ENCODE peak calls at places on chromosomes 5 and 9, in four cellular contexts. L is left ventricle myocardium inferior; T is naive thymus-derived CD4-positive, alpha-beta T cell; M is OCI-LY7. E is an unnamed sample.

GRCh38 chr5:6886866-6887265 is 173.6 kb downstream of the TENT4A start:
- DNase-seq in T (no peak), M (no peak), L (no peak), E (no peak)

GRCh38 chr9:138020795-138021182 is 143.2 kb downstream of the CACNA1B start:
- DNase-seq in L (no peak), M (no peak), T (no peak), E (no peak)

GRCh38 chr9:693460-694390 is 147.8 kb upstream of the DMRT1 start:
- DNase-seq in T (no peak), L (peak), M (no peak), E (no peak)

GRCh38 chr5:168624850-168625357 is 45.7 kb upstream of the PANK3 start:
- DNase-seq in L (no peak), T (no peak), M (no peak), E (no peak)

GRCh38 chr5:55672477-55672911 is 39.6 kb downstream of the SLC38A9 start:
- DNase-seq in T (no peak), M (no peak), L (no peak), E (no peak)

GRCh38 chr5:44387911-44388310 is 1.3 kb downstream of the FGF10 start:
- DNase-seq in L (no peak), M (no peak), T (no peak), E (no peak)

GRCh38 chr5:7747728-7748127 is 103.2 kb downstream of the CFAP90 start:
- DNase-seq in T (no peak), M (no peak), L (no peak), E (no peak)

GRCh38 chr9:27333241-27334052 is 36.5 kb upstream of the EQTN start:
- DNase-seq in M (peak), T (no peak), L (peak), E (peak)

GRCh38 chr5:177128551-177128976 is 5.0 kb upstream of the NSD1 start:
- DNase-seq in M (no peak), L (no peak), T (no peak), E (no peak)

GRCh38 chr9:88993327-88993726 is 2.1 kb downstream of the S1PR3 start:
- DNase-seq in L (no peak), T (no peak), M (no peak), E (no peak)

GRCh38 chr5:93582677-93583524 is at the start of gene NR2F1:
- DNase-seq in M (no peak), T (no peak), L (no peak), E (no peak)

GRCh38 chr5:142342128-142342981 is 17.5 kb upstream of the SPRY4 start:
- DNase-seq in M (no peak), L (no peak), T (no peak), E (no peak)

GRCh38 chr9:16265671-16266070 is 604.8 kb downstream of the BNC2 start:
- DNase-seq in T (no peak), L (no peak), M (no peak), E (no peak)

GRCh38 chr5:80799573-80799972 is 144.8 kb upstream of the DHFR start:
- DNase-seq in T (no peak), L (no peak), M (no peak), E (no peak)

GRCh38 chr9:34986541-34987047 is 3.0 kb upstream of the DNAJB5 start:
- DNase-seq in M (peak), T (peak), L (peak), E (no peak)

GRCh38 chr5:115450741-115451140 is 93.8 kb downstream of the FEM1C start:
- DNase-seq in L (no peak), T (no peak), M (no peak), E (no peak)

GRCh38 chr5:159218595-159219023 is 9.3 kb upstream of the RNF145 start:
- DNase-seq in L (no peak), M (no peak), T (no peak), E (no peak)

GRCh38 chr5:11044581-11044980 is 283.5 kb upstream of the DAP start:
- DNase-seq in L (no peak), M (no peak), T (no peak), E (no peak)

GRCh38 chr9:128553695-128554094 is 1.3 kb downstream of the SPTAN1 start:
- DNase-seq in L (no peak), M (peak), T (no peak), E (no peak)

GRCh38 chr9:23220957-23221356 is 605.1 kb downstream of the ELAVL2 start:
- DNase-seq in L (no peak), M (no peak), T (no peak), E (no peak)

GRCh38 chr5:160665460-160665859 is 186.6 kb downstream of the ATP10B start:
- DNase-seq in T (no peak), L (no peak), M (no peak), E (no peak)

GRCh38 chr5:472656-473343 is 29.8 kb downstream of the EXOC3 start:
- DNase-seq in L (peak), M (peak), T (peak), E (peak)

GRCh38 chr9:124800306-124801259 is 23.6 kb downstream of the OLFML2A start:
- DNase-seq in L (peak), M (no peak), T (no peak), E (no peak)

GRCh38 chr9:132878695-132879064 is at the start of gene SPACA9:
- DNase-seq in L (peak), M (peak), T (peak), E (no peak)

GRCh38 chr9:132880311-132880661 is 1.6 kb downstream of the SPACA9 start:
- DNase-seq in L (no peak), M (no peak), T (no peak), E (no peak)

GRCh38 chr9:132877818-132878694 is at the start of gene AK8:
- DNase-seq in L (peak), T (peak), M (peak), E (peak)

GRCh38 chr9:132881826-132882225 is 3.1 kb downstream of the SPACA9 start:
- DNase-seq in T (no peak), M (no peak), L (no peak), E (no peak)

GRCh38 chr9:132879443-132880310 is 979 bp downstream of the SPACA9 start:
- DNase-seq in L (no peak), T (no peak), M (no peak), E (no peak)
- H3K4me3 ChIP-seq in L (peak), T (no peak), M (no peak), E (no peak)

DNA sequence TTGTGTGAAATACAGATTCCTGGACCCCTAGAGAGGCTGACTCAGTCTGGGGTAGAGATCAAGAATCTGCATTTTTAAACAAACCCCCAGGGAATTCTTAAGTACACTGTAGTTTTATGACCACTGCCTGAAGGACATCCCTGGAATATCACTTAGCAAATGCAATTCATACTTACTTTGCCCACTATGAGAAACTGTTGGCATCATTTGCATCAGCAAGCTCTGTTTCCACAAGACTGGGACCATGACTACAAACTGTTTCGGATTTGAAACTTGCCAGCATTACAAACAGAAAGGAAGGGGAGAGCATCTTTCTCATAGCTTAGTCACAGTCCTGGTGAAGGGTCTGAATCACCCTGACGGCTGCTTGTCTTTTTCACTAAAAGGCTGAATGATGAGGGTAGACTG is 63.7 kb downstream of the MLLT3 start:
- DNase-seq in L (no peak), M (no peak), T (no peak), E (no peak)
- H3K4me3 ChIP-seq in L (no peak), M (no peak), T (no peak), E (no peak)

GRCh38 chr5:42810905-42811590 is 644 bp downstream of the SELENOP start:
- DNase-seq in T (no peak), L (no peak), M (no peak), E (no peak)
- H3K4me3 ChIP-seq in T (no peak), L (peak), M (no peak), E (no peak)

GRCh38 chr9:100190339-100190738 is 91.3 kb downstream of the INVS start:
- DNase-seq in L (no peak), T (no peak), M (peak), E (no peak)
- H3K4me3 ChIP-seq in L (no peak), T (no peak), M (no peak), E (no peak)

DNA sequence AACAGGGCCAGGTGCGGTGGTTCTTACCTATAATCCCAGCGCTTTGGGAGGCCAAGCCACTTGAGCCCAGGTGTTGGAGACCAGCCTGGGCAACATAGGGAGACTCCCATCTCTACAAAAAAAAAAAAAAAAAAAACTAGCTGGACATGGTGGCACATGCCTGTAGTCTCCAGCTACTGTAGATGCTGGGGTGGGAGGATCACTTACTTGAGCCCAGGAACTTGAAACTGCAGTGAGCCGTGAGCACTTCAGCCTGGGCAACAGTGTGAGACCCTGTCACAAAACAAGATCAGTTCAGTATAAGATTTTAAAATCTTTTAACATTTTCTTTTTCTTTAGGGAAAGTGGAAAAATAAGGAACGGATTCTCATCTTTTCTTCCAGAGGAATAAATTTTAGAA is 2.5 kb downstream of the BRIX1 start:
- DNase-seq in L (no peak), T (no peak), M (peak), E (no peak)
- H3K4me3 ChIP-seq in L (no peak), T (no peak), M (peak), E (no peak)

DNA sequence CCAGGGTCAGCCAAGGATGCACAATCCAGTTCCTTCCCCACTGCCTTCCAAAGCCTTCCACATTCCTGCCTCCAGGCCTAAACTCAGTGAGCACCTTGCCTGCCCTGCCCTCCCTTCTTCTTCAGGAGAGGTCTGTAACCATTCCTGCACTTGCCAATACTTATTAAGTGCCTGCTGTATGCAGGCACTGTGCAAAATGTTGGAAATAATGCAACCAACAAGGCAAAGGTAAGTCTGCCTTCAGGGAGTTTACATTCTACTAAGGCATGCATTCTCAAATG is 4.2 kb upstream of the TCOF1 start:
- DNase-seq in L (no peak), T (no peak), M (no peak), E (no peak)
- H3K4me3 ChIP-seq in L (no peak), T (no peak), M (no peak), E (no peak)

DNA sequence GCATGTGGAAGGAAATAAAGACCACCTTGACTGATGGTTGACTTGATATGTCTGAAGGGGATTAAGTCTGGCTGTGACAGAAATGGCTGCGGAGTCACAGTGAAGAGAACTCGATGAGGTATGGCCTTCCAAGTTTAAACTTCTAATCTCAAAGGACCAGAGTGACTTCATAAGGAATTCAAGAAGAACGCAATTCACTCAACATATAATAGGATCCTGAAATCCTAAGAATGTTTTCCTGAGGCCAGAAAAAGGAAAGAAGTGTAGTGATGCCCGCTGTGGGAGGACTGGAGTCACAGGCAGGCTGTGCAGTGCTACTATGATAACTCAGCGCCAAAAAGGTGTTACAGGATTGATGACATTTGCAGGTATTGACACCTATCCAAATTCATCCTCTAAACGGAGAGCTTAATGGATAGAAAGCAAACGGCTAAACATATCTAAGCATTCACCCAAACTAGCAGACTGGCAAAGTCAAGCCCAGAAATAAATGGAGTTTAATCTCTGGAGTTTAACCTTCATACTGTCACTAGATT is 287.3 kb downstream of the SEC61B start:
- DNase-seq in T (no peak), L (no peak), M (no peak), E (no peak)
- H3K4me3 ChIP-seq in T (no peak), L (no peak), M (no peak), E (no peak)

GRCh38 chr5:82975812-82976211 is 101.4 kb downstream of the TMEM167A start:
- DNase-seq in L (no peak), T (no peak), M (no peak), E (no peak)
- H3K4me3 ChIP-seq in L (no peak), T (no peak), M (no peak), E (no peak)

DNA sequence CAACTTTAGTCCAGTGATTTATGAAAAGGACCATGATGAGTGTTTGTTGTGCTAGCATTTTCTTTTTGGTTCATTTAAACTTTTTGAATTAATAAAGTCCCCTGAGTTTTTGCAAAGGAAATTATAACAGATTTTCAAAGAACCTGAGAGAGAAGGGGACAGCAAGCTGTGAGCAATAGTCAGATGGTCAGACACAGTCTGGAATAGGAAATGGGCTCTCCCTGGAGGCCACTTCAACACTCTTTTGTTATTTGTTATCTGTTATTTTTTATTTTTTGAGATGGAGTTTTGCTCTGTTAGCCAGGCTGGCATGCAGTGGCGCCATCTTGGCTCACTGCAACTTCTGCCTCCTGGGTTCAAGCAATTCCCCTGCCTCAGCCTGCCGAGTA is 171.1 kb downstream of the ARHGEF28 start:
- DNase-seq in T (no peak), M (no peak), L (no peak), E (no peak)
- H3K4me3 ChIP-seq in T (no peak), M (no peak), L (no peak), E (no peak)

GRCh38 chr5:65127181-65127901 is 354.4 kb downstream of the ADAMTS6 start:
- DNase-seq in L (no peak), M (no peak), T (no peak), E (no peak)
- H3K4me3 ChIP-seq in L (no peak), M (no peak), T (no peak), E (no peak)